ENCODE peak calls at places on chromosomes 12 and 14, in four cellular contexts. R, V, S and D are unnamed samples.

GRCh38 chr12:24719293-24719721 is 229.6 kb downstream of the BCAT1 start:
- DNase-seq in R (no peak), V (no peak), S (no peak), D (no peak)

GRCh38 chr14:35046751-35047536 is 872 bp downstream of the FAM177A1 start:
- DNase-seq in R (peak; percentile 51), V (no peak), S (peak; percentile 71), D (peak; percentile 82)

GRCh38 chr14:69671365-69672050 is 60.1 kb downstream of the SUSD6 start:
- DNase-seq in R (no peak), V (no peak), S (no peak), D (no peak)

GRCh38 chr14:54654600-54654999 is 87.7 kb downstream of the SAMD4A start:
- DNase-seq in R (no peak), V (no peak), S (no peak), D (no peak)

GRCh38 chr12:39905152-39905551 is 200.7 kb downstream of the SLC2A13 start:
- DNase-seq in R (no peak), V (peak; percentile 60), S (peak; percentile 91), D (no peak)

GRCh38 chr12:109447482-109447881 is 29.6 kb downstream of the KCTD10 start:
- DNase-seq in R (no peak), V (no peak), S (no peak), D (peak; percentile 14)

GRCh38 chr14:45610303-45610702 is 357.3 kb upstream of the MIS18BP1 start:
- DNase-seq in R (no peak), V (no peak), S (no peak), D (no peak)

GRCh38 chr14:82755923-82756322 is 1222.3 kb upstream of the SEL1L start:
- DNase-seq in R (no peak), V (no peak), S (no peak), D (no peak)

GRCh38 chr14:84655014-84655413 is 874.9 kb upstream of the FLRT2 start:
- DNase-seq in R (no peak), V (no peak), S (no peak), D (no peak)

GRCh38 chr14:92813201-92813600 is 19.1 kb downstream of the GOLGA5 start:
- DNase-seq in R (no peak), V (no peak), S (no peak), D (no peak)
- TF ChIP-seq POLR2A in R (no peak), V (no peak), S (no peak), D (no peak)

DNA sequence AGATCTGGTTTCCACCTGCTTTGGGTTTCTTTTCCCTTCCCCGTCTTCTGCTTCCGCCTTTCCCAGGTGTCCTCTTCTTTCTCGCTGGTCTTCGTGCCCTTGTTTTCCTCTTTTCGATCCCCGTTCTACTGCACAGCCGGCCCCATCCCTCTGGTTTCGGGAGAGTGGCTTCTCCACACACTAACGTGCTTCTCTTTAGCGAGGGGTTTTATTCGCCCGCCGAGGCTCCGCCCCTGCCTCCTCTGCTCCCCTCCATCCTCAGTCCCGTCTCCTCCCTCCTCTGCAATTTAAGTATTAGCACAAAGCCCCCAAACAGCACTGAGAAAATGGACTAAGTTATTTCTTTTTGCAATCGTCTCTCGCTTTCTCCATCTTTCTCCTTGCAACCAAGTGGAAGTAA is at the start of gene SLC7A8:
- DNase-seq in R (no peak), V (peak; percentile 55), S (peak; percentile 83), D (no peak)
- TF ChIP-seq POLR2A in R (no peak), V (peak; percentile 78), S (peak; percentile 79), D (no peak)

GRCh38 chr12:130710001-130710732 is 5.9 kb downstream of the RIMBP2 start:
- DNase-seq in R (no peak), V (no peak), S (peak; percentile 31), D (no peak)
- TF ChIP-seq POLR2A in R (no peak), V (no peak), S (no peak), D (no peak)

GRCh38 chr12:47819544-47819901 is 180 bp downstream of the HDAC7 start:
- DNase-seq in R (no peak), V (no peak), S (no peak), D (no peak)
- TF ChIP-seq POLR2A in R (no peak), V (no peak), S (no peak), D (no peak)

GRCh38 chr12:110903511-110903910 is 16.9 kb downstream of the MYL2 start:
- DNase-seq in R (no peak), V (peak; percentile 10), S (no peak), D (no peak)
- TF ChIP-seq POLR2A in R (no peak), V (no peak), S (no peak), D (no peak)

DNA sequence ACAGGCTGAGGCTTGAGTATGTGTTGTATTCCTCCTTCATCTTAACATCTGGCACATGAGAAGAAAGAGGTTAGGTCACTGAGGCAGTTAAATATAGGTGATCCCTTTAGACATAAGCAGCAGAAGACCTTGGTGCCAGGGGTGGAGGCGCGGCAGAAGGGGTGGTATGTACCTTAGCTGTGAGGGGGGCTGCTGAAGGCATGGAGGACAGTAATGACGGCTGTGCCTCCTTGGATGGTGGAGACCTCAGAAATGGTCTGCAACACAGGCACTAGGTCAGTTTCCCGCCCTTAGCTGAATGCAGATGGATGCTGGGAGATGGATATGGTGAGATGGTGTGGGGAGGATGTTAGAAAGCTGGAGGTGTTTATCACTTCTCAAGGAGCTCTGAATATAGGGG is 1.5 kb upstream of the PNMA1 start:
- DNase-seq in R (no peak), V (no peak), S (no peak), D (no peak)
- TF ChIP-seq POLR2A in R (no peak), V (no peak), S (no peak), D (no peak)

GRCh38 chr12:75935544-75936242 is 95.9 kb downstream of the PHLDA1 start:
- DNase-seq in R (no peak), V (no peak), S (no peak), D (peak; percentile 22)

GRCh38 chr12:75933136-75933535 is 98.4 kb downstream of the PHLDA1 start:
- DNase-seq in R (peak; percentile 70), V (no peak), S (no peak), D (no peak)

GRCh38 chr12:75939016-75939642 is 92.4 kb downstream of the PHLDA1 start:
- DNase-seq in R (no peak), V (no peak), S (no peak), D (no peak)

GRCh38 chr12:75938189-75938588 is 93.4 kb downstream of the PHLDA1 start:
- DNase-seq in R (no peak), V (no peak), S (no peak), D (peak; percentile 59)

DNA sequence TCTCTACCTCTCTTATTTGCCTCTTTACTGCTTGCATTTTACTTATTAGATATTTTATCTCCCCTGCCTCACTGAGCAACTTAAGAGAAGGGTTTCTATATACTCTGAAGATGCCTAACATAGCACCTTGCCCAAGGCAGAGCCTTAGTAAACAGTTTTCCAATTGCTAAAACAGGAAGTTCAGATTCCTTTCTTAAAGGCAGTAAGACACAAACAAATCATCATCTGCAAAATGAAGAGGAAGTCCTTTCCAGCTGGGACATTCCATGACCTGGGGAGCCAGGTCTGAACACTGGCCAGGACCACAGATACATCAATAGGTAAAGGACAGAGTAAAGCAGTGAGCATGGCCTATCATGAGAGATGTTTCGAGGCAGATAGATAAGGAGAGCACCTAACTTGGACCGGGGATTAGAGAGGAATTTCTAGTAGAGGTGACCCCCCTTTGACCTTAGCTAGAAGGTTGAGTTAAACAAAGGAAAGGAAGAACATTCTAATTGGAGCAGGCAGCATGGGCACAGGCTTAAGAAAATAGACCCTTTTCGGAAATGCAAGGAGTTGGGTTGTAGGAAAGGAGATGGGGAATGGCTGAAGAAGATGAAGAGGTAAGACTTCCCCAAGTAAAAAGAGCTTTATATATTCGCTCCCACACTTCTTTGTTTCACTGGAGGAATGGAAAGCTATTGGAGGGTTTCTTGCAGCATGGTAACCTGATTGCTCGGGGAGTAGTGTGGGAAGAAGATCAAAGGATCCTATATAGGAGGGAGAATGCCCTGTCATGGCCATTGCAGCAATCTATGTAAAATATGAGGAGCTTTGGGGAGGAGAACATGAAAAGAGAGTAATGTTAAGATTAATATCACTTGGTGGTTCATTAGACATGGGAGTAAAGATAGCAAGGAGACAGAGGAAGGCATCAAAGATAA is 94.8 kb downstream of the PHLDA1 start:
- DNase-seq in R (no peak), V (no peak), S (no peak), D (peak; percentile 34)
- TF ChIP-seq POLR2A in R (no peak), V (no peak), S (no peak), D (no peak)

DNA sequence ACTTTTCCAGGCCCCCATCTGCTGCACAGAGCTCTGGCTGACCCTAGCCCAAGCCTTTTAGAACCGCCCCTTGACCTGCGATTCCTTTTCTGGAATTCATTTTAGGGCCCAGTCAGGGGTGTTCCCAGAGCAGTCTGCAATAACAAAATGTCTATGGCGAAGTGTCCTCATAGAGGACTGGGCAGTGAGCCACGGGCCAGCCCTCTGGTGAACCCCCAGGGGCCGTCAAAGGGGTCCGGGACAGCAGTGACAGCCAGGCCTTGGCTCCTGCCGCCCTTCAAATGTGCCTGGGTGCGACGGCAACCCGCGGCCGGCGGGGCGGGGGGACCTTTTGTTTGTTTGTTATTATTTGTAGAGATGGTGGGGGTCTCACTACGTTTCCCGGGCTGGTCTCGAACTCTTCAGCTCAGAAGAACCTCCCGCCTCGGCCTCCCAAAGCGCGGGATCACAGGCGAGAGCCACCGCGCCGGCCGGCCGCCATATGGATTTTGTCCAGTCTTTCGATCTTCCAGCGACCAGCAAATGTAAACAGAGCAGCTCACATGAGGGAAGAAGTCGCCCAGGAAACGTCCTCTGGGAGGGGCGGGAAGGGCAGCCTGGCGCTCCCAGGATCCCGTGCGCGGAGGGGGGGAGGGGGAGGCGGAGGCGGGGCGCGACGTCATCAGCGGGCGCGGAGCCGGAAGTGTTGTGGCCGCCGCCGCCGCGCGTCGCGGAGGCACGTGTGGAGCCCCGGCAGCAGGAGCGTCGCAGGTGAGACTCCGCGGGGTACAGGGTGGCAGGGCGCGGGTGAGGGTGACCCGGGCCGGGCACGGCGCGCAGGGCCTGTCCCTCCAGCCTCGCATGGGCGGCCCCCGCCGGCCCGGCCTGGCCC is at the start of gene TRMT61A:
- DNase-seq in R (peak; percentile 95), V (peak; percentile 94), S (peak; percentile 95), D (peak; percentile 89)
- TF ChIP-seq POLR2A in R (peak; percentile 82), V (no peak), S (peak; percentile 60), D (no peak)